ENCODE peak calls at places on chromosomes 12 and 14, in nine cellular contexts. E, P, D, U, B, W, R, Z and J are unnamed samples.

GRCh38 chr12:52419656-52420055 is 13.5 kb upstream of the KRT82 start:
- DNase-seq in R (no peak), B (no peak), W (no peak), D (no peak), P (no peak), E (no peak), Z (no peak), U (no peak), J (no peak)

GRCh38 chr12:131104464-131105350 is 151.0 kb downstream of the ADGRD1 start:
- DNase-seq in B (peak), D (peak), P (peak), U (peak), Z (peak), E (peak), W (peak), R (peak), J (peak)

GRCh38 chr12:32583535-32583934 is 95.6 kb upstream of the DNM1L start:
- DNase-seq in W (no peak), D (no peak), Z (no peak), E (no peak), U (no peak), P (no peak), B (peak), R (no peak), J (peak)

GRCh38 chr12:1808798-1809480 is 11.4 kb upstream of the LRTM2 start:
- DNase-seq in Z (no peak), U (no peak), E (no peak), W (no peak), B (no peak), D (peak), P (no peak), R (no peak), J (no peak)

GRCh38 chr14:61608245-61609142 is 86.8 kb upstream of the HIF1A start:
- DNase-seq in Z (no peak), U (peak), P (no peak), D (no peak), E (no peak), R (peak), W (no peak), B (no peak), J (peak)

GRCh38 chr14:38948576-38948975 is 154.5 kb downstream of the SEC23A start:
- DNase-seq in P (no peak), W (no peak), E (no peak), U (no peak), Z (no peak), D (no peak), R (no peak), B (no peak), J (no peak)

GRCh38 chr12:89016970-89017778 is 335.1 kb downstream of the DUSP6 start:
- DNase-seq in Z (peak), W (peak), E (peak), U (peak), P (peak), B (peak), D (peak), R (peak), J (peak)

GRCh38 chr14:85296466-85297210 is 233.3 kb upstream of the FLRT2 start:
- DNase-seq in E (no peak), Z (no peak), R (no peak), P (no peak), U (no peak), B (peak), D (no peak), W (no peak), J (peak)

GRCh38 chr12:59579616-59580015 is 16.2 kb upstream of the SLC16A7 start:
- DNase-seq in D (no peak), P (no peak), E (no peak), B (no peak), Z (no peak), U (peak), W (no peak), R (no peak), J (no peak)

DNA sequence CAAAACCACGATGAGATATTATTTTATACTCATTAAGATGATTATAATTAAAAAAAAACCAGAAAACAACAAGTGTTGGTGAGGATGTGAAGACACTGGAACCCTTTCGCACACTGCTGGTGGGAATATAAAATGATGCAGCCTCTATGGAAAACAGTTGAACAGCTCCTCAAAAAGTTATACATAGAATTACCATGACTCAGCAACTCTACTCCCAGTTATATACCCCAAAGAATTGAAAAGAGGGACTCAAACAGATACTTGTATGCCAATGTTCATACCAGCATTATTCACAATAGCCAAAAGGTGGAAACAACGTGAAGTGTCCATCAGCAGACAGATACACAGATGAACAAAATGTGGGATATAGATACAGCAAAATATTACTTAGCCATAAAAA is 53.1 kb downstream of the TAOK3 start:
- DNase-seq in W (no peak), B (no peak), R (no peak), E (no peak), Z (no peak), U (no peak), P (no peak), D (no peak), J (no peak)
- H3K27ac ChIP-seq in W (no peak), B (no peak), R (no peak), E (no peak), Z (no peak), U (no peak), P (no peak), D (no peak), J (no peak)

DNA sequence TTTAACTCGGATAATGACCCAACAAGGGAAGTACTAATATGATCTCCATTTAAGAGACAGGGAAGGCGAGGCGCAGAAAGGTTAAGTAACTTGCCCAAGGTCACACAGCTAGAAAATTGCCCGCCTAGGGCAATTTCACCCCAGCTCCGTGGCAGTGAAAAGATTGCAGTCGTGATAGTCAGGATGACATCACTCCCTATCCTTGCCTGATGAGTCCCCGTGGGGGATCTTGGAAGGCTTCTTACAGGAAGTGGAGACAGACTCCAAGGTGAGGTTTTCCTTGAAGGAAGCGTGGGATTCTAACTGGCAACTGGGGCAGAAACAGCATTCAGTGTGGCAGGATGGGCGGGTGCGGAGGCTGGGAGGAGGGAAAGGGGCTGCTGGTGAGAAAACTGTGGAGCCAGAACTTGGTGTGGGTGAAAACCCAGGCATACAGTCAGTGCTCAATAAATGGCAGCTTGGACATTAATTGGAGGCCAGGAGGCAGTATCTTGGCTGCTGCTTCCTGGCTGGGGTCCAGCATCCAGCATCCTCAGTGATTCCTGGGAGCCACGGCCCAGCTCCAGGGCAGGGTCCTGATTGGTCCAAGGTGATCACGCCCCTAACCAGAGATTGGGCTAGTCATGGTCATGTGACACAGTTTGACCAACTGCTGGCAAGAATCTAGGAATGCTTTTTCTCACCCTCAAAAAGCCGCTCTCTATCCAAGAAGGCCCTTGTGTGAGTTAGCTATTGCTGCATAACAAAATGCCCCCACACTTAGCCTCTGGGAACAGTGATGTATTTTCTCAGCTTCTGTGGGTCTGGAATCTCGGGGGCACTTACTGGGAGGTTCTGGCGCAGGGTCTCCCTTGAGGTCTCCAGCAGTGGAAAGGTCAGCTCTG is 118.8 kb upstream of the NCOR2 start:
- DNase-seq in R (peak), W (no peak), D (peak), Z (no peak), B (no peak), E (no peak), U (no peak), P (no peak), J (peak)
- H3K27ac ChIP-seq in R (no peak), W (peak), D (no peak), Z (peak), B (peak), E (no peak), U (peak), P (no peak), J (peak)

GRCh38 chr12:16605666-16606116 is 271 bp downstream of the LMO3 start:
- DNase-seq in Z (no peak), U (peak), W (peak), R (no peak), P (peak), D (no peak), B (no peak), E (no peak), J (peak)

GRCh38 chr12:16606936-16607335 is 974 bp upstream of the LMO3 start:
- DNase-seq in U (no peak), R (no peak), E (no peak), Z (no peak), P (no peak), B (no peak), D (no peak), W (no peak), J (no peak)

GRCh38 chr12:16604853-16605252 is 1.1 kb downstream of the LMO3 start:
- DNase-seq in U (no peak), E (no peak), Z (no peak), R (no peak), D (peak), P (no peak), W (no peak), B (no peak), J (no peak)

GRCh38 chr12:16606201-16606849 is 363 bp upstream of the LMO3 start:
- DNase-seq in B (no peak), E (peak), D (peak), U (peak), W (no peak), R (peak), P (peak), Z (no peak), J (peak)

DNA sequence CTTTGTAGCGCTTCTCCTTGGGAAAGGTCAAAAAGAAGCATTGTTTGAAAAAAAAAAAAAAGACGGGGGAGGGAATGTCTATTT is at the start of gene LMO3:
- DNase-seq in B (no peak), W (no peak), D (no peak), E (no peak), Z (no peak), U (no peak), P (no peak), R (no peak), J (no peak)
- H3K27ac ChIP-seq in B (no peak), W (peak), D (no peak), E (peak), Z (no peak), U (peak), P (peak), R (peak), J (no peak)

DNA sequence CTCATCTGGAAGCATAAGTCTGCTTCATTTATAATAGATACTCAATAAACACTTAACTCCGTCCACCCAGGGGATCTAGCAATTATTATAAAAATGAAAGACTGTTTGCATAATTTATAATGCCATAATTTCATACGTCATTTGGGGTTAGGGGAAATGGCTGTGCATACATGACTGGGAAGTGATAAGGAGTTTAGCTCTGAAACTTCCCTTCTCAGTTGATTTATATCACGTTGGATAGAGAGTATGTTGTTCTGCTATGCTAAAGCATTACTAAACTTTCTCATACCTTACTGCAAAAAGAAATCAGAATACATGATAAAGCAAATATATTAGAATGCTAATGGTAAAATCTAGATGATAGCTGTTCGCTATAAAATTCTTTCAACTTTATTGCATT is 90.4 kb upstream of the DYNC1H1 start:
- DNase-seq in U (no peak), B (no peak), E (no peak), W (no peak), D (no peak), Z (no peak), R (no peak), P (no peak), J (no peak)
- H3K27ac ChIP-seq in U (no peak), B (no peak), E (no peak), W (no peak), D (no peak), Z (no peak), R (no peak), P (peak), J (no peak)

GRCh38 chr12:50603817-50604639 is 99.2 kb downstream of the DIP2B start:
- DNase-seq in W (no peak), E (no peak), Z (peak), P (no peak), D (no peak), U (no peak), B (no peak), R (no peak), J (peak)
- H3K27ac ChIP-seq in W (no peak), E (no peak), Z (no peak), P (no peak), D (no peak), U (no peak), B (no peak), R (peak), J (no peak)